ENCODE peak calls at places on chromosomes 4 and X, in four cellular contexts. I is K562, Q is SK-N-SH, R is GM12878. U is an unnamed sample.
A peak's percentile ranks its signal among the peaks of the same experiment; 100 is the strongest.

GRCh38 chr4:78768447-78769177 is 7.5 kb upstream of the BMP2K start:
- DNase-seq in I (no peak), Q (no peak), R (no peak), U (peak; percentile 53)

GRCh38 chr4:76956961-76957738 is 7.6 kb downstream of the SEPTIN11 start:
- DNase-seq in Q (no peak), I (no peak), R (no peak), U (peak; percentile 32)

GRCh38 chrX:112865464-112866025 is 24.9 kb upstream of the AMOT start:
- DNase-seq in I (no peak), Q (no peak), R (no peak), U (no peak)

GRCh38 chrX:108224727-108225455 is 133.3 kb downstream of the ATG4A start:
- DNase-seq in R (peak; percentile 16), Q (peak; percentile 19), I (peak; percentile 42), U (peak; percentile 37)

GRCh38 chrX:69093960-69094935 is 71.0 kb downstream of the PJA1 start:
- DNase-seq in R (no peak), I (peak; percentile 65), Q (peak; percentile 68), U (peak; percentile 36)

GRCh38 chr4:150250998-150251651 is 172.9 kb downstream of the DCLK2 start:
- DNase-seq in R (peak; percentile 8), I (peak; percentile 60), Q (peak; percentile 66), U (no peak)

GRCh38 chr4:122873752-122874151 is 47.1 kb downstream of the FGF2 start:
- DNase-seq in R (no peak), Q (no peak), I (no peak), U (no peak)

GRCh38 chrX:115038406-115038805 is 21.0 kb upstream of the IL13RA2 start:
- DNase-seq in I (no peak), Q (no peak), R (no peak), U (no peak)

GRCh38 chrX:81202989-81203388 is 1.1 kb downstream of the SH3BGRL start:
- DNase-seq in I (no peak), R (no peak), Q (no peak), U (no peak)

GRCh38 chrX:114611018-114611619 is 27.2 kb downstream of the HTR2C start:
- DNase-seq in I (peak; percentile 32), R (no peak), Q (peak; percentile 46), U (peak; percentile 3)

GRCh38 chr4:119110121-119110520 is 25.5 kb upstream of the MYOZ2 start:
- DNase-seq in Q (no peak), I (no peak), R (no peak), U (no peak)

GRCh38 chr4:28621541-28621940 is 1760.9 kb downstream of the STIM2 start:
- DNase-seq in R (no peak), Q (no peak), I (no peak), U (no peak)

GRCh38 chr4:27360651-27361347 is 500.2 kb downstream of the STIM2 start:
- DNase-seq in I (no peak), Q (no peak), R (no peak), U (no peak)

GRCh38 chr4:4791299-4791798 is 68.1 kb upstream of the MSX1 start:
- DNase-seq in Q (peak; percentile 30), R (no peak), I (no peak), U (no peak)

GRCh38 chr4:38678078-38678477 is 14.1 kb downstream of the KLF3 start:
- DNase-seq in I (no peak), R (no peak), Q (no peak), U (no peak)

GRCh38 chrX:113260474-113260873 is 419.8 kb upstream of the AMOT start:
- DNase-seq in I (no peak), R (no peak), Q (no peak), U (peak; percentile 1)

GRCh38 chr4:153438916-153439756 is 27.0 kb upstream of the TMEM131L start:
- DNase-seq in R (peak; percentile 79), Q (no peak), I (no peak), U (no peak)

GRCh38 chr4:184861047-184861446 is 35.3 kb upstream of the ACSL1 start:
- DNase-seq in Q (no peak), R (no peak), I (no peak), U (no peak)

GRCh38 chr4:3484057-3484973 is 21.2 kb downstream of the DOK7 start:
- DNase-seq in Q (peak; percentile 70), R (no peak), I (no peak), U (peak; percentile 12)

GRCh38 chrX:130385520-130385919 is at the start of gene GPR119:
- DNase-seq in Q (no peak), R (no peak), I (no peak), U (no peak)

GRCh38 chr4:173924561-173924960 is 358.9 kb downstream of the FBXO8 start:
- DNase-seq in Q (peak; percentile 70), R (no peak), I (no peak), U (no peak)

GRCh38 chr4:104896623-104897296 is 249.9 kb upstream of the TET2 start:
- DNase-seq in R (peak; percentile 46), I (no peak), Q (no peak), U (no peak)

GRCh38 chr4:48268956-48269860 is at the start of gene TEC:
- DNase-seq in R (no peak), I (peak; percentile 70), Q (peak; percentile 30), U (no peak)

GRCh38 chrX:109774706-109775105 is 41.6 kb upstream of the ACSL4 start:
- DNase-seq in Q (no peak), R (peak; percentile 50), I (peak; percentile 46), U (peak; percentile 79)

GRCh38 chrX:24339911-24340310 is 20.5 kb upstream of the SUPT20HL1 start:
- DNase-seq in I (no peak), R (no peak), Q (no peak), U (no peak)

GRCh38 chr4:156584100-156584499 is 387.5 kb downstream of the PDGFC start:
- DNase-seq in R (no peak), Q (no peak), I (no peak), U (no peak)

GRCh38 chrX:53093177-53093655 is 726 bp upstream of the KANTR start:
- DNase-seq in R (no peak), I (peak; percentile 78), Q (peak; percentile 78), U (peak; percentile 58)

GRCh38 chrX:100609591-100609990 is 24.9 kb downstream of the TNMD start:
- DNase-seq in Q (no peak), R (no peak), I (no peak), U (no peak)

GRCh38 chrX:39201305-39201990 is 400.2 kb downstream of the MID1IP1 start:
- DNase-seq in R (no peak), I (peak; percentile 11), Q (no peak), U (no peak)

GRCh38 chr4:142824368-142824767 is 21.7 kb downstream of the INPP4B start:
- DNase-seq in I (no peak), R (no peak), Q (no peak), U (no peak)

GRCh38 chr4:8786166-8786565 is 85.5 kb downstream of the HMX1 start:
- DNase-seq in Q (no peak), I (no peak), R (no peak), U (no peak)

GRCh38 chr4:103718993-103719319 is 829 bp downstream of the TACR3 start:
- DNase-seq in Q (no peak), R (no peak), I (no peak), U (no peak)

GRCh38 chrX:53085661-53086229 is 3.6 kb downstream of the TSPYL2 start:
- DNase-seq in R (no peak), I (no peak), Q (no peak), U (no peak)

GRCh38 chr4:108738307-108738706 is 24.5 kb downstream of the ETNPPL start:
- DNase-seq in Q (no peak), I (peak; percentile 20), R (no peak), U (no peak)

GRCh38 chr4:4226606-4227438 is at the start of gene OTOP1:
- DNase-seq in R (no peak), I (no peak), Q (peak; percentile 49), U (no peak)

GRCh38 chrX:41026326-41027136 is 58.7 kb upstream of the USP9X start:
- DNase-seq in Q (no peak), R (no peak), I (no peak), U (no peak)

GRCh38 chr4:17613761-17614415 is 553 bp upstream of the MED28 start:
- DNase-seq in Q (no peak), I (no peak), R (no peak), U (peak; percentile 50)
- TF ChIP-seq SIN3A in Q (no peak), I (no peak), R (no peak), U (no peak)

GRCh38 chrX:1598876-1599790 is 7.7 kb downstream of the AKAP17A start:
- DNase-seq in I (no peak), R (no peak), Q (no peak), U (no peak)

GRCh38 chrX:1600406-1601050 is 9.1 kb downstream of the AKAP17A start:
- DNase-seq in I (no peak), R (no peak), Q (no peak), U (no peak)

GRCh38 chrX:1601051-1601767 is 9.8 kb downstream of the AKAP17A start:
- DNase-seq in Q (no peak), R (no peak), I (no peak), U (no peak)

GRCh38 chrX:1598021-1598875 is 6.8 kb downstream of the AKAP17A start:
- DNase-seq in R (no peak), I (no peak), Q (no peak), U (no peak)

GRCh38 chrX:1599791-1600405 is 8.5 kb downstream of the AKAP17A start:
- DNase-seq in R (no peak), I (no peak), Q (no peak), U (no peak)
- TF ChIP-seq MXI1 in R (no peak), I (no peak), Q (no peak), U (no peak)

GRCh38 chr4:1274871-1275270 is 14.8 kb upstream of the MAEA start:
- DNase-seq in R (no peak), I (no peak), Q (no peak), U (no peak)
- TF ChIP-seq SIN3A in R (no peak), I (no peak), Q (no peak), U (no peak)

GRCh38 chrX:15465347-15465746 is 27.8 kb downstream of the PIR start:
- DNase-seq in R (peak; percentile 16), Q (peak; percentile 28), I (no peak), U (no peak)

GRCh38 chrX:15465896-15466651 is 27.1 kb downstream of the PIR start:
- DNase-seq in R (no peak), I (peak; percentile 9), Q (no peak), U (no peak)

GRCh38 chrX:15468036-15468435 is 25.1 kb downstream of the PIR start:
- DNase-seq in I (peak; percentile 15), R (no peak), Q (peak; percentile 43), U (no peak)

GRCh38 chrX:15469613-15470012 is 23.5 kb downstream of the PIR start:
- DNase-seq in I (no peak), R (no peak), Q (no peak), U (no peak)

GRCh38 chrX:15464704-15465103 is 28.4 kb downstream of the PIR start:
- DNase-seq in Q (no peak), R (no peak), I (no peak), U (no peak)
- TF ChIP-seq MXI1 in Q (no peak), R (no peak), I (no peak), U (no peak)

DNA sequence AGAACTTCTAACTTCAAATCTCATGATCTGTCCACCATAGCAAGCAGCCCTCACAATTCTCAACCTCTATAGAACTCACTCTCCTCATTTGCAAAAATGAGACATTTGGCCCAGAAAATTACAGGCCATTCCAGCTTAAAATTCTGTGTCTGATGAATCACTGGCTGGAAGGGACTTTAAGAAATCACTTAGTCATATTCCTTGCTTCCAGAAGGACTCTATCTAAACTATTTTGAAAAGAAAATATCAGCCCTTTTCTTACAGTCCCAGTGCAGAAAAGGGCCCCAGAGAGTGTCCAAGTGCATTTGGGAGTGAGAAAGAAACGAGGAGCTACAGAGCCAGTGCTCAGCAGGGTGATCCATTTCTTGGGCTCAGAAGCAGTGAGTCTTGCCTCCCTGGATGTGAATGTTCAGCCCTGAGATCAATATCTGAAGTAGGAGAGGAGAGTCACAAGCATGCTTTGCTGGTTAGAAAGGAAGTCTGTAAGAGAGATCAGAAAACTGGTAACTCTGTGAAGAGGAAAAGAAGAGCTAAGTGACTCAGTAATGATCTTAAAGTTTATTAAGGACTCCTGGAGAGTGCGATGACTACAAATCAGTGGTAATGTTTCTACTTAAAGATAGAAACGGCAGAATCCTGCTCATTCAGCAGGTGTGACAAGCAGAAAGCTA is 139.8 kb downstream of the PALLD start:
- DNase-seq in R (no peak), Q (no peak), I (no peak), U (no peak)
- TF ChIP-seq SIN3A in R (no peak), Q (no peak), I (no peak), U (no peak)